ENCODE peak calls at places on chromosomes 3 and 15, in ten cellular contexts. H is adrenal gland, F is left ventricle myocardium inferior, N is tibial artery, Z is pancreas, U is GM23248, J is sigmoid colon, G is fibroblast of lung, Y is uterus, V is H9. I is an unnamed sample.

GRCh38 chr3:52925405-52926313 is 28.3 kb upstream of the STIMATE start:
- DNase-seq in G (no peak), J (no peak), Z (no peak), U (no peak), F (no peak), V (no peak), H (no peak), Y (no peak), N (no peak), I (no peak)

GRCh38 chr3:127035672-127036071 is 52.8 kb downstream of the PLXNA1 start:
- DNase-seq in F (peak; percentile 24), Y (peak; percentile 38), Z (peak; percentile 39), G (peak; percentile 89), V (no peak), J (peak; percentile 83), H (peak; percentile 93), U (peak; percentile 98), N (peak; percentile 86), I (no peak)

GRCh38 chr3:197331131-197331530 is 32.7 kb upstream of the DLG1 start:
- DNase-seq in J (no peak), N (peak; percentile 13), Y (no peak), F (no peak), H (no peak), U (peak; percentile 30), G (no peak), Z (no peak), V (no peak), I (no peak)

GRCh38 chr15:88431441-88431840 is 35.7 kb downstream of the MRPL46 start:
- DNase-seq in V (peak; percentile 66), J (no peak), H (no peak), G (no peak), N (no peak), Z (no peak), U (no peak), Y (no peak), F (no peak), I (no peak)

GRCh38 chr3:196990654-196991053 is 22.0 kb upstream of the PIGZ start:
- DNase-seq in Z (no peak), Y (no peak), J (peak; percentile 48), H (no peak), N (peak; percentile 43), U (no peak), V (peak; percentile 20), G (no peak), F (peak; percentile 1), I (no peak)

GRCh38 chr15:90881181-90881977 is 2.9 kb upstream of the FES start:
- DNase-seq in V (no peak), N (peak; percentile 69), Y (no peak), F (no peak), H (no peak), J (no peak), U (no peak), G (no peak), Z (no peak), I (no peak)

GRCh38 chr3:59766165-59766872 is 716.5 kb upstream of the CFAP20DC start:
- DNase-seq in Y (no peak), V (no peak), Z (no peak), J (no peak), N (no peak), F (no peak), U (peak; percentile 82), G (peak; percentile 67), H (no peak), I (no peak)

GRCh38 chr15:95857124-95857757 is 473.3 kb upstream of the NR2F2 start:
- DNase-seq in Z (no peak), N (no peak), Y (no peak), V (no peak), U (peak; percentile 65), H (no peak), G (peak; percentile 75), J (no peak), F (no peak), I (no peak)

GRCh38 chr3:101253429-101253828 is 66.9 kb downstream of the IMPG2 start:
- DNase-seq in H (no peak), F (no peak), U (no peak), G (no peak), N (no peak), Z (no peak), Y (no peak), J (no peak), V (no peak), I (no peak)

GRCh38 chr15:40421246-40422157 is 15.9 kb downstream of the IVD start:
- DNase-seq in G (peak; percentile 44), F (peak; percentile 76), N (peak; percentile 85), Y (peak; percentile 75), J (peak; percentile 85), H (peak; percentile 84), Z (peak; percentile 83), U (peak; percentile 83), V (peak; percentile 84), I (peak; percentile 25)

GRCh38 chr3:152309535-152310317 is 41.0 kb downstream of the MBNL1 start:
- DNase-seq in H (no peak), N (no peak), G (peak; percentile 84), Y (no peak), J (no peak), U (peak; percentile 89), Z (no peak), F (no peak), V (no peak), I (no peak)

GRCh38 chr3:44867421-44868111 is 5.9 kb downstream of the TMEM42 start:
- DNase-seq in J (no peak), N (no peak), Z (no peak), Y (no peak), H (no peak), U (no peak), G (no peak), V (no peak), F (no peak), I (no peak)

GRCh38 chr3:44861412-44862220 is at the start of gene TMEM42:
- DNase-seq in J (peak; percentile 95), H (peak; percentile 91), F (peak; percentile 91), Z (peak; percentile 89), N (peak; percentile 92), U (peak; percentile 97), Y (peak; percentile 90), V (peak; percentile 97), G (peak; percentile 92), I (peak; percentile 85)

GRCh38 chr3:44860117-44860516 is 1.6 kb upstream of the TMEM42 start:
- DNase-seq in H (no peak), G (no peak), U (no peak), F (no peak), Z (no peak), J (no peak), N (no peak), V (no peak), Y (no peak), I (no peak)

GRCh38 chr3:44865272-44866005 is 3.7 kb downstream of the TMEM42 start:
- DNase-seq in Y (no peak), H (no peak), V (no peak), U (no peak), N (no peak), G (no peak), J (no peak), F (no peak), Z (no peak), I (no peak)

GRCh38 chr3:44862221-44862637 is 517 bp downstream of the TMEM42 start:
- DNase-seq in Z (peak; percentile 34), J (no peak), Y (no peak), H (no peak), N (no peak), U (no peak), F (no peak), G (peak; percentile 37), V (no peak), I (peak; percentile 21)
- H3K27ac ChIP-seq in Z (no peak overlapping the region), J (peak overlapping the region; percentile 93), Y (peak overlapping the region; percentile 92), H (peak overlapping the region; percentile 84), N (peak overlapping the region; percentile 91), U (peak overlapping the region; percentile 93), F (peak overlapping the region; percentile 95), G (peak overlapping the region; percentile 95), V (no peak overlapping the region), I (peak overlapping the region; percentile 42)

GRCh38 chr3:177039875-177040274 is 157.4 kb downstream of the TBL1XR1 start:
- DNase-seq in J (no peak), V (no peak), F (no peak), U (no peak), H (no peak), G (no peak), N (no peak), Y (no peak), Z (no peak), I (no peak)

GRCh38 chr3:177041021-177041729 is 156.1 kb downstream of the TBL1XR1 start:
- DNase-seq in Y (peak; percentile 48), N (peak; percentile 68), U (peak; percentile 39), J (peak; percentile 84), G (peak; percentile 51), F (no peak), V (no peak), Z (no peak), H (no peak), I (peak; percentile 8)

GRCh38 chr3:177037241-177037640 is 160.0 kb downstream of the TBL1XR1 start:
- DNase-seq in U (peak; percentile 36), J (no peak), N (no peak), Y (no peak), V (no peak), G (peak; percentile 49), Z (no peak), F (no peak), H (no peak), I (no peak)

DNA sequence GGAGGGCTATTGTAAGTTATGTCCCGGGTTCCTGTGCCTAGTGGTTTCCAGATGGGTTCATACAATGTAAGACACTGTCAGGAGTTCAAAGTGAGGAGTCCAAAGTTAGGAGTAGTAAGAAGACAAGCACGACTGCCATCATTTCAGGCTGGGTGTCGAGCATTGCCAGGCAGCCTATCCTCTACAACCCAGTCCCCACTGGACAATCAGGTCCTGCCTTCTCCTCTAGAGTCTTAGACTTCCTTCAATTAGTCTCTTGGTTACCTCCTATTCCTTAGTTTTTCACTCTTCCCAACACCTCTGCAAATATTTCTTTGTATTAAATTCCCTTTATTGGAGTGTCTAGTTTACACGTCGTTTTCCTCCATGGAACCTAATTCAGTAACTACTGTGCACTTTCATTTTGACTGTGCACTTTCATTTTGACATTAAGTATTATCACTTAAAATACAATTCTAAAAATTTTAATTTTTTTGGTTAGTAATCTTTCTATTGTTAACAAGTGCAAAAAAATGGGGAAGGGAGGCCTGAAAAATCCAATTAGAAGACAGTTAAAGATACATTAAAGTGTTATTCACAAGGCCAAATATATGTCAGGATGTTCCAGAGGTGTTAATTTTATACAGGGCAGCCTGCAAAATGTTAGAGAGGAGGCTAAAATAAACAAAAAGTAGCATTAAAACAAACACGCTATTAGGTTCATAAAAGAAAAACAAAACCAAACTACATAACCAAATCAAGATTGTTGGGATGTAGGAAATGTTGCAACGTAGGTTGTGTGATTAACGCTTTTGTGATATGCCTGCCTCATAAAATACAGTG is 155.3 kb downstream of the TBL1XR1 start:
- DNase-seq in Z (no peak), U (no peak), V (no peak), H (no peak), Y (no peak), G (no peak), F (no peak), N (no peak), J (no peak), I (no peak)
- H3K27ac ChIP-seq in Z (no peak overlapping the region), U (no peak overlapping the region), V (no peak overlapping the region), H (peak overlapping the region; percentile 24), Y (no peak overlapping the region), G (no peak overlapping the region), F (peak overlapping the region; percentile 63), N (peak overlapping the region; percentile 32), J (peak overlapping the region; percentile 78), I (peak overlapping the region; percentile 4)

GRCh38 chr3:184562146-184562861 is 719 bp downstream of the EPHB3 start:
- DNase-seq in U (peak; percentile 66), Z (no peak), V (no peak), G (no peak), H (no peak), Y (peak; percentile 45), J (no peak), N (no peak), F (no peak), I (no peak)
- H3K27ac ChIP-seq in U (no peak overlapping the region), Z (peak overlapping the region; percentile 64), V (no peak overlapping the region), G (no peak overlapping the region), H (peak overlapping the region; percentile 52), Y (peak overlapping the region; percentile 82), J (peak overlapping the region; percentile 80), N (peak overlapping the region; percentile 73), F (peak overlapping the region; percentile 63), I (no peak overlapping the region)

GRCh38 chr3:9749333-9749662 is 454 bp upstream of the OGG1 start:
- DNase-seq in F (no peak), J (peak; percentile 76), Y (no peak), U (no peak), G (no peak), N (no peak), H (no peak), Z (no peak), V (no peak), I (no peak)
- H3K27ac ChIP-seq in F (peak overlapping the region; percentile 94), J (peak overlapping the region; percentile 90), Y (peak overlapping the region; percentile 92), U (peak overlapping the region; percentile 90), G (peak overlapping the region; percentile 84), N (peak overlapping the region; percentile 79), H (peak overlapping the region; percentile 89), Z (peak overlapping the region; percentile 81), V (no peak overlapping the region), I (peak overlapping the region; percentile 95)

I was measured in caudate nucleus.